ENCODE peak calls at places on chromosomes 4 and X, in eight cellular contexts. One of them, this sample, is unnamed.

GRCh38 chrX:150205011-150205410 is 158.1 kb upstream of the MAMLD1 start:
- DNase-seq in heart right ventricle: no peak
- DNase-seq in activated CD4-positive, alpha-beta T cell treated with anti-CD3 and anti-CD28 coated beads for 24 hours: no peak
- DNase-seq in amygdala: no peak
- DNase-seq in Panc1: no peak
- DNase-seq in EL: no peak
- DNase-seq in endothelial cell: no peak
- DNase-seq in SIG-M5: no peak
- DNase-seq in this sample: no peak

GRCh38 chrX:24860140-24860539 is 155.6 kb downstream of the ARX start:
- DNase-seq in amygdala: no peak
- DNase-seq in endothelial cell: no peak
- DNase-seq in activated CD4-positive, alpha-beta T cell treated with anti-CD3 and anti-CD28 coated beads for 24 hours: no peak
- DNase-seq in SIG-M5: no peak
- DNase-seq in Panc1: no peak
- DNase-seq in EL: no peak
- DNase-seq in heart right ventricle: no peak
- DNase-seq in this sample: peak; percentile 30

GRCh38 chrX:148499638-148500427 is 584 bp upstream of the AFF2 start:
- DNase-seq in endothelial cell: no peak
- DNase-seq in SIG-M5: no peak
- DNase-seq in heart right ventricle: no peak
- DNase-seq in amygdala: no peak
- DNase-seq in activated CD4-positive, alpha-beta T cell treated with anti-CD3 and anti-CD28 coated beads for 24 hours: no peak
- DNase-seq in EL: no peak
- DNase-seq in Panc1: no peak
- DNase-seq in this sample: no peak

GRCh38 chr4:126431049-126431448 is 1116.3 kb downstream of the FAT4 start:
- DNase-seq in activated CD4-positive, alpha-beta T cell treated with anti-CD3 and anti-CD28 coated beads for 24 hours: no peak
- DNase-seq in amygdala: no peak
- DNase-seq in heart right ventricle: no peak
- DNase-seq in Panc1: no peak
- DNase-seq in SIG-M5: no peak
- DNase-seq in endothelial cell: no peak
- DNase-seq in EL: no peak
- DNase-seq in this sample: no peak

GRCh38 chr4:74481891-74482609 is 37.1 kb downstream of the AREG start:
- DNase-seq in Panc1: no peak
- DNase-seq in endothelial cell: no peak
- DNase-seq in heart right ventricle: no peak
- DNase-seq in SIG-M5: no peak
- DNase-seq in amygdala: no peak
- DNase-seq in EL: no peak
- DNase-seq in activated CD4-positive, alpha-beta T cell treated with anti-CD3 and anti-CD28 coated beads for 24 hours: no peak
- DNase-seq in this sample: no peak

GRCh38 chr4:38049545-38050170 is 89.5 kb downstream of the PTTG2 start:
- DNase-seq in activated CD4-positive, alpha-beta T cell treated with anti-CD3 and anti-CD28 coated beads for 24 hours: no peak
- DNase-seq in SIG-M5: no peak
- DNase-seq in Panc1: no peak
- DNase-seq in amygdala: no peak
- DNase-seq in EL: no peak
- DNase-seq in endothelial cell: no peak
- DNase-seq in heart right ventricle: no peak
- DNase-seq in this sample: no peak

GRCh38 chrX:12791253-12792228 is at the start of gene PRPS2:
- DNase-seq in activated CD4-positive, alpha-beta T cell treated with anti-CD3 and anti-CD28 coated beads for 24 hours: peak; percentile 58
- DNase-seq in amygdala: peak; percentile 20
- DNase-seq in heart right ventricle: peak; percentile 61
- DNase-seq in EL: peak; percentile 61
- DNase-seq in SIG-M5: no peak
- DNase-seq in endothelial cell: peak; percentile 38
- DNase-seq in Panc1: no peak
- DNase-seq in this sample: peak; percentile 59

GRCh38 chr4:80309301-80310004 is 26.1 kb upstream of the CFAP299 start:
- DNase-seq in SIG-M5: no peak
- DNase-seq in amygdala: no peak
- DNase-seq in heart right ventricle: no peak
- DNase-seq in activated CD4-positive, alpha-beta T cell treated with anti-CD3 and anti-CD28 coated beads for 24 hours: no peak
- DNase-seq in Panc1: no peak
- DNase-seq in EL: peak; percentile 90
- DNase-seq in endothelial cell: no peak
- DNase-seq in this sample: peak; percentile 93

GRCh38 chr4:20251061-20251795 is 477 bp upstream of the SLIT2 start:
- DNase-seq in heart right ventricle: no peak
- DNase-seq in Panc1: no peak
- DNase-seq in endothelial cell: no peak
- DNase-seq in activated CD4-positive, alpha-beta T cell treated with anti-CD3 and anti-CD28 coated beads for 24 hours: no peak
- DNase-seq in SIG-M5: no peak
- DNase-seq in amygdala: no peak
- DNase-seq in EL: peak; percentile 31
- DNase-seq in this sample: no peak

GRCh38 chr4:151302432-151302831 is 23.0 kb downstream of the SH3D19 start:
- DNase-seq in activated CD4-positive, alpha-beta T cell treated with anti-CD3 and anti-CD28 coated beads for 24 hours: no peak
- DNase-seq in Panc1: no peak
- DNase-seq in heart right ventricle: no peak
- DNase-seq in SIG-M5: no peak
- DNase-seq in endothelial cell: no peak
- DNase-seq in amygdala: no peak
- DNase-seq in EL: no peak
- DNase-seq in this sample: peak; percentile 27

GRCh38 chr4:37889849-37890500 is 909 bp upstream of the TBC1D1 start:
- DNase-seq in Panc1: no peak
- DNase-seq in activated CD4-positive, alpha-beta T cell treated with anti-CD3 and anti-CD28 coated beads for 24 hours: no peak
- DNase-seq in heart right ventricle: peak; percentile 55
- DNase-seq in amygdala: peak; percentile 66
- DNase-seq in SIG-M5: no peak
- DNase-seq in endothelial cell: peak; percentile 13
- DNase-seq in EL: peak; percentile 14
- DNase-seq in this sample: peak; percentile 9

GRCh38 chr4:73609688-73610087 is 10.5 kb downstream of the RASSF6 start:
- DNase-seq in endothelial cell: no peak
- DNase-seq in activated CD4-positive, alpha-beta T cell treated with anti-CD3 and anti-CD28 coated beads for 24 hours: no peak
- DNase-seq in heart right ventricle: no peak
- DNase-seq in SIG-M5: no peak
- DNase-seq in amygdala: no peak
- DNase-seq in EL: peak; percentile 70
- DNase-seq in Panc1: no peak
- DNase-seq in this sample: peak; percentile 4

GRCh38 chrX:14832151-14832550 is 40.7 kb downstream of the FANCB start:
- DNase-seq in activated CD4-positive, alpha-beta T cell treated with anti-CD3 and anti-CD28 coated beads for 24 hours: no peak
- DNase-seq in Panc1: no peak
- DNase-seq in amygdala: no peak
- DNase-seq in EL: peak; percentile 72
- DNase-seq in SIG-M5: no peak
- DNase-seq in endothelial cell: no peak
- DNase-seq in heart right ventricle: no peak
- DNase-seq in this sample: peak; percentile 73

GRCh38 chr4:1030559-1030958 is 19.1 kb downstream of the FGFRL1 start:
- DNase-seq in endothelial cell: no peak
- DNase-seq in EL: no peak
- DNase-seq in Panc1: no peak
- DNase-seq in SIG-M5: no peak
- DNase-seq in activated CD4-positive, alpha-beta T cell treated with anti-CD3 and anti-CD28 coated beads for 24 hours: no peak
- DNase-seq in amygdala: no peak
- DNase-seq in heart right ventricle: no peak
- DNase-seq in this sample: no peak

GRCh38 chr4:183716302-183716701 is 57.2 kb downstream of the TRAPPC11 start:
- DNase-seq in activated CD4-positive, alpha-beta T cell treated with anti-CD3 and anti-CD28 coated beads for 24 hours: no peak
- DNase-seq in SIG-M5: no peak
- DNase-seq in Panc1: no peak
- DNase-seq in amygdala: no peak
- DNase-seq in EL: no peak
- DNase-seq in endothelial cell: no peak
- DNase-seq in heart right ventricle: no peak
- DNase-seq in this sample: no peak

GRCh38 chr4:82515705-82516104 is 46.1 kb downstream of the TMEM150C start:
- DNase-seq in activated CD4-positive, alpha-beta T cell treated with anti-CD3 and anti-CD28 coated beads for 24 hours: no peak
- DNase-seq in amygdala: peak; percentile 56
- DNase-seq in SIG-M5: no peak
- DNase-seq in endothelial cell: no peak
- DNase-seq in EL: peak; percentile 85
- DNase-seq in heart right ventricle: peak; percentile 74
- DNase-seq in Panc1: no peak
- DNase-seq in this sample: peak; percentile 94

GRCh38 chr4:5881340-5881739 is 11.5 kb downstream of the CRMP1 start:
- DNase-seq in EL: no peak
- DNase-seq in amygdala: no peak
- DNase-seq in activated CD4-positive, alpha-beta T cell treated with anti-CD3 and anti-CD28 coated beads for 24 hours: no peak
- DNase-seq in SIG-M5: no peak
- DNase-seq in heart right ventricle: no peak
- DNase-seq in endothelial cell: no peak
- DNase-seq in Panc1: no peak
- DNase-seq in this sample: peak; percentile 14

GRCh38 chr4:76504613-76505465 is 69.8 kb downstream of the SHROOM3 start:
- DNase-seq in activated CD4-positive, alpha-beta T cell treated with anti-CD3 and anti-CD28 coated beads for 24 hours: peak; percentile 11
- DNase-seq in endothelial cell: peak; percentile 23
- DNase-seq in amygdala: no peak
- DNase-seq in SIG-M5: no peak
- DNase-seq in heart right ventricle: no peak
- DNase-seq in Panc1: no peak
- DNase-seq in EL: peak; percentile 52
- DNase-seq in this sample: peak; percentile 66

GRCh38 chrX:7083468-7084396 is 63.8 kb upstream of the STS start:
- DNase-seq in SIG-M5: peak; percentile 80
- DNase-seq in amygdala: no peak
- DNase-seq in Panc1: no peak
- DNase-seq in endothelial cell: no peak
- DNase-seq in heart right ventricle: no peak
- DNase-seq in activated CD4-positive, alpha-beta T cell treated with anti-CD3 and anti-CD28 coated beads for 24 hours: peak; percentile 42
- DNase-seq in EL: peak; percentile 86
- DNase-seq in this sample: peak; percentile 93

GRCh38 chrX:77564824-77565223 is 117.6 kb downstream of the FGF16 start:
- DNase-seq in heart right ventricle: no peak
- DNase-seq in activated CD4-positive, alpha-beta T cell treated with anti-CD3 and anti-CD28 coated beads for 24 hours: no peak
- DNase-seq in SIG-M5: no peak
- DNase-seq in EL: peak; percentile 0
- DNase-seq in endothelial cell: no peak
- DNase-seq in amygdala: no peak
- DNase-seq in Panc1: no peak
- DNase-seq in this sample: no peak

GRCh38 chrX:102934624-102935023 is 2.4 kb upstream of the RAB40AL start:
- DNase-seq in SIG-M5: no peak
- DNase-seq in activated CD4-positive, alpha-beta T cell treated with anti-CD3 and anti-CD28 coated beads for 24 hours: peak; percentile 31
- DNase-seq in amygdala: no peak
- DNase-seq in heart right ventricle: no peak
- DNase-seq in Panc1: peak; percentile 33
- DNase-seq in endothelial cell: peak; percentile 28
- DNase-seq in EL: peak; percentile 30
- DNase-seq in this sample: peak; percentile 39

GRCh38 chr4:168440442-168441264 is 39.6 kb downstream of the DDX60L start:
- DNase-seq in SIG-M5: no peak
- DNase-seq in endothelial cell: no peak
- DNase-seq in amygdala: no peak
- DNase-seq in EL: peak; percentile 71
- DNase-seq in activated CD4-positive, alpha-beta T cell treated with anti-CD3 and anti-CD28 coated beads for 24 hours: no peak
- DNase-seq in Panc1: no peak
- DNase-seq in heart right ventricle: no peak
- DNase-seq in this sample: peak; percentile 76

GRCh38 chr4:153593166-153593565 is 90.9 kb upstream of the TLR2 start:
- DNase-seq in endothelial cell: no peak
- DNase-seq in Panc1: no peak
- DNase-seq in heart right ventricle: no peak
- DNase-seq in EL: no peak
- DNase-seq in SIG-M5: no peak
- DNase-seq in amygdala: no peak
- DNase-seq in activated CD4-positive, alpha-beta T cell treated with anti-CD3 and anti-CD28 coated beads for 24 hours: no peak
- DNase-seq in this sample: no peak

GRCh38 chr4:7638984-7639789 is 204.5 kb upstream of the PSAPL1 start:
- DNase-seq in amygdala: no peak
- DNase-seq in EL: no peak
- DNase-seq in activated CD4-positive, alpha-beta T cell treated with anti-CD3 and anti-CD28 coated beads for 24 hours: no peak
- DNase-seq in SIG-M5: no peak
- DNase-seq in heart right ventricle: no peak
- DNase-seq in endothelial cell: no peak
- DNase-seq in Panc1: no peak
- DNase-seq in this sample: no peak

GRCh38 chr4:124061413-124061812 is 651.1 kb downstream of the ANKRD50 start:
- DNase-seq in EL: peak; percentile 36
- DNase-seq in amygdala: no peak
- DNase-seq in heart right ventricle: no peak
- DNase-seq in endothelial cell: no peak
- DNase-seq in SIG-M5: no peak
- DNase-seq in Panc1: no peak
- DNase-seq in activated CD4-positive, alpha-beta T cell treated with anti-CD3 and anti-CD28 coated beads for 24 hours: no peak
- DNase-seq in this sample: peak; percentile 65

GRCh38 chr4:160375746-160376452 is 1273.0 kb downstream of the RAPGEF2 start:
- DNase-seq in Panc1: no peak
- DNase-seq in SIG-M5: no peak
- DNase-seq in heart right ventricle: no peak
- DNase-seq in EL: no peak
- DNase-seq in activated CD4-positive, alpha-beta T cell treated with anti-CD3 and anti-CD28 coated beads for 24 hours: no peak
- DNase-seq in endothelial cell: no peak
- DNase-seq in amygdala: no peak
- DNase-seq in this sample: no peak

GRCh38 chr4:111618908-111619307 is 526.3 kb upstream of the FAM241A start:
- DNase-seq in amygdala: no peak
- DNase-seq in Panc1: no peak
- DNase-seq in SIG-M5: no peak
- DNase-seq in EL: no peak
- DNase-seq in activated CD4-positive, alpha-beta T cell treated with anti-CD3 and anti-CD28 coated beads for 24 hours: no peak
- DNase-seq in endothelial cell: no peak
- DNase-seq in heart right ventricle: no peak
- DNase-seq in this sample: no peak

GRCh38 chr4:15853345-15853744 is 75.2 kb downstream of the CD38 start:
- DNase-seq in EL: no peak
- DNase-seq in activated CD4-positive, alpha-beta T cell treated with anti-CD3 and anti-CD28 coated beads for 24 hours: no peak
- DNase-seq in endothelial cell: no peak
- DNase-seq in SIG-M5: no peak
- DNase-seq in amygdala: no peak
- DNase-seq in Panc1: no peak
- DNase-seq in heart right ventricle: no peak
- DNase-seq in this sample: no peak

GRCh38 chr4:125735107-125735506 is 420.4 kb downstream of the FAT4 start:
- DNase-seq in EL: peak; percentile 93
- DNase-seq in heart right ventricle: peak; percentile 18
- DNase-seq in Panc1: no peak
- DNase-seq in amygdala: no peak
- DNase-seq in endothelial cell: peak; percentile 19
- DNase-seq in SIG-M5: no peak
- DNase-seq in activated CD4-positive, alpha-beta T cell treated with anti-CD3 and anti-CD28 coated beads for 24 hours: no peak
- DNase-seq in this sample: peak; percentile 90

GRCh38 chrX:65596270-65596669 is 61.7 kb upstream of the LAS1L start:
- DNase-seq in endothelial cell: no peak
- DNase-seq in SIG-M5: peak; percentile 12
- DNase-seq in EL: peak; percentile 56
- DNase-seq in heart right ventricle: no peak
- DNase-seq in amygdala: no peak
- DNase-seq in activated CD4-positive, alpha-beta T cell treated with anti-CD3 and anti-CD28 coated beads for 24 hours: peak; percentile 32
- DNase-seq in Panc1: no peak
- DNase-seq in this sample: peak; percentile 71

GRCh38 chrX:154378059-154378798 is 866 bp upstream of the EMD start:
- DNase-seq in endothelial cell: peak; percentile 16
- DNase-seq in SIG-M5: no peak
- DNase-seq in Panc1: no peak
- DNase-seq in EL: peak; percentile 66
- DNase-seq in activated CD4-positive, alpha-beta T cell treated with anti-CD3 and anti-CD28 coated beads for 24 hours: no peak
- DNase-seq in amygdala: peak; percentile 53
- DNase-seq in heart right ventricle: no peak
- DNase-seq in this sample: peak; percentile 69

This sample was measured in EH.